ENCODE peak calls at places on chromosomes 11 and 22, in eight cellular contexts. One of them, this sample, is unnamed.

GRCh38 chr22:37080438-37080837 is 28.9 kb downstream of the KCTD17 start:
- DNase-seq in T-cell: no peak
- DNase-seq in stimulated activated CD8-positive, alpha-beta memory T cell treated with anti-CD3 and anti-CD28 coated beads, Interleukin-15, amount 100 ng/mL, for 1 hour: no peak
- DNase-seq in activated T-cell treated with anti-CD3 and anti-CD28 coated beads for 1 hour: no peak
- DNase-seq in activated CD4-positive, CD25-positive, alpha-beta regulatory T cell treated with anti-CD3 and anti-CD28 coated beads, Interleukin-2, amount 50 U/mL, for 16 hours: no peak
- DNase-seq in Calu3: no peak
- DNase-seq in nucleus accumbens: no peak
- DNase-seq in mesothelial cell of epicardium: no peak
- DNase-seq in this sample: no peak

GRCh38 chr11:79312591-79313267 is 128.1 kb downstream of the TENM4 start:
- DNase-seq in T-cell: no peak
- DNase-seq in stimulated activated CD8-positive, alpha-beta memory T cell treated with anti-CD3 and anti-CD28 coated beads, Interleukin-15, amount 100 ng/mL, for 1 hour: no peak
- DNase-seq in activated T-cell treated with anti-CD3 and anti-CD28 coated beads for 1 hour: no peak
- DNase-seq in activated CD4-positive, CD25-positive, alpha-beta regulatory T cell treated with anti-CD3 and anti-CD28 coated beads, Interleukin-2, amount 50 U/mL, for 16 hours: no peak
- DNase-seq in Calu3: no peak
- DNase-seq in nucleus accumbens: no peak
- DNase-seq in mesothelial cell of epicardium: no peak
- DNase-seq in this sample: no peak

GRCh38 chr11:66326261-66327111 is 9.6 kb upstream of the CD248 start:
- DNase-seq in T-cell: peak
- DNase-seq in stimulated activated CD8-positive, alpha-beta memory T cell treated with anti-CD3 and anti-CD28 coated beads, Interleukin-15, amount 100 ng/mL, for 1 hour: no peak
- DNase-seq in activated T-cell treated with anti-CD3 and anti-CD28 coated beads for 1 hour: no peak
- DNase-seq in activated CD4-positive, CD25-positive, alpha-beta regulatory T cell treated with anti-CD3 and anti-CD28 coated beads, Interleukin-2, amount 50 U/mL, for 16 hours: no peak
- DNase-seq in Calu3: no peak
- DNase-seq in nucleus accumbens: no peak
- DNase-seq in mesothelial cell of epicardium: no peak
- DNase-seq in this sample: no peak

GRCh38 chr22:42655693-42656092 is 6.5 kb upstream of the CYB5R3 start:
- DNase-seq in T-cell: no peak
- DNase-seq in stimulated activated CD8-positive, alpha-beta memory T cell treated with anti-CD3 and anti-CD28 coated beads, Interleukin-15, amount 100 ng/mL, for 1 hour: no peak
- DNase-seq in activated T-cell treated with anti-CD3 and anti-CD28 coated beads for 1 hour: no peak
- DNase-seq in activated CD4-positive, CD25-positive, alpha-beta regulatory T cell treated with anti-CD3 and anti-CD28 coated beads, Interleukin-2, amount 50 U/mL, for 16 hours: no peak
- DNase-seq in Calu3: no peak
- DNase-seq in nucleus accumbens: no peak
- DNase-seq in mesothelial cell of epicardium: no peak
- DNase-seq in this sample: no peak

GRCh38 chr11:28107726-28108618 is at the start of the genes KIF18A and METTL15:
- DNase-seq in T-cell: peak
- DNase-seq in stimulated activated CD8-positive, alpha-beta memory T cell treated with anti-CD3 and anti-CD28 coated beads, Interleukin-15, amount 100 ng/mL, for 1 hour: peak
- DNase-seq in activated T-cell treated with anti-CD3 and anti-CD28 coated beads for 1 hour: peak
- DNase-seq in activated CD4-positive, CD25-positive, alpha-beta regulatory T cell treated with anti-CD3 and anti-CD28 coated beads, Interleukin-2, amount 50 U/mL, for 16 hours: peak
- DNase-seq in Calu3: peak
- DNase-seq in nucleus accumbens: peak
- DNase-seq in mesothelial cell of epicardium: peak
- DNase-seq in this sample: peak

GRCh38 chr11:18106688-18107087 is 806 bp upstream of the SAAL1 start:
- DNase-seq in T-cell: no peak
- DNase-seq in stimulated activated CD8-positive, alpha-beta memory T cell treated with anti-CD3 and anti-CD28 coated beads, Interleukin-15, amount 100 ng/mL, for 1 hour: no peak
- DNase-seq in activated T-cell treated with anti-CD3 and anti-CD28 coated beads for 1 hour: no peak
- DNase-seq in activated CD4-positive, CD25-positive, alpha-beta regulatory T cell treated with anti-CD3 and anti-CD28 coated beads, Interleukin-2, amount 50 U/mL, for 16 hours: no peak
- DNase-seq in Calu3: no peak
- DNase-seq in nucleus accumbens: no peak
- DNase-seq in mesothelial cell of epicardium: no peak
- DNase-seq in this sample: no peak

GRCh38 chr11:61065955-61066638 is 36.2 kb upstream of the CD5 start:
- DNase-seq in T-cell: no peak
- DNase-seq in stimulated activated CD8-positive, alpha-beta memory T cell treated with anti-CD3 and anti-CD28 coated beads, Interleukin-15, amount 100 ng/mL, for 1 hour: no peak
- DNase-seq in activated T-cell treated with anti-CD3 and anti-CD28 coated beads for 1 hour: no peak
- DNase-seq in activated CD4-positive, CD25-positive, alpha-beta regulatory T cell treated with anti-CD3 and anti-CD28 coated beads, Interleukin-2, amount 50 U/mL, for 16 hours: no peak
- DNase-seq in Calu3: no peak
- DNase-seq in nucleus accumbens: no peak
- DNase-seq in mesothelial cell of epicardium: no peak
- DNase-seq in this sample: no peak

GRCh38 chr11:122709042-122709760 is 53.7 kb downstream of the UBASH3B start:
- DNase-seq in T-cell: no peak
- DNase-seq in stimulated activated CD8-positive, alpha-beta memory T cell treated with anti-CD3 and anti-CD28 coated beads, Interleukin-15, amount 100 ng/mL, for 1 hour: no peak
- DNase-seq in activated T-cell treated with anti-CD3 and anti-CD28 coated beads for 1 hour: no peak
- DNase-seq in activated CD4-positive, CD25-positive, alpha-beta regulatory T cell treated with anti-CD3 and anti-CD28 coated beads, Interleukin-2, amount 50 U/mL, for 16 hours: no peak
- DNase-seq in Calu3: peak
- DNase-seq in nucleus accumbens: no peak
- DNase-seq in mesothelial cell of epicardium: no peak
- DNase-seq in this sample: no peak

GRCh38 chr11:107988397-107989158 is 20.1 kb upstream of the CUL5 start:
- DNase-seq in T-cell: no peak
- DNase-seq in stimulated activated CD8-positive, alpha-beta memory T cell treated with anti-CD3 and anti-CD28 coated beads, Interleukin-15, amount 100 ng/mL, for 1 hour: no peak
- DNase-seq in activated T-cell treated with anti-CD3 and anti-CD28 coated beads for 1 hour: no peak
- DNase-seq in activated CD4-positive, CD25-positive, alpha-beta regulatory T cell treated with anti-CD3 and anti-CD28 coated beads, Interleukin-2, amount 50 U/mL, for 16 hours: no peak
- DNase-seq in Calu3: no peak
- DNase-seq in nucleus accumbens: no peak
- DNase-seq in mesothelial cell of epicardium: no peak
- DNase-seq in this sample: no peak

GRCh38 chr11:111605681-111606080 is 3.4 kb downstream of the SIK2 start:
- DNase-seq in T-cell: no peak
- DNase-seq in stimulated activated CD8-positive, alpha-beta memory T cell treated with anti-CD3 and anti-CD28 coated beads, Interleukin-15, amount 100 ng/mL, for 1 hour: no peak
- DNase-seq in activated T-cell treated with anti-CD3 and anti-CD28 coated beads for 1 hour: no peak
- DNase-seq in activated CD4-positive, CD25-positive, alpha-beta regulatory T cell treated with anti-CD3 and anti-CD28 coated beads, Interleukin-2, amount 50 U/mL, for 16 hours: no peak
- DNase-seq in Calu3: no peak
- DNase-seq in nucleus accumbens: no peak
- DNase-seq in mesothelial cell of epicardium: no peak
- DNase-seq in this sample: no peak

GRCh38 chr11:73001615-73002014 is 140.5 kb downstream of the FCHSD2 start:
- DNase-seq in T-cell: no peak
- DNase-seq in stimulated activated CD8-positive, alpha-beta memory T cell treated with anti-CD3 and anti-CD28 coated beads, Interleukin-15, amount 100 ng/mL, for 1 hour: no peak
- DNase-seq in activated T-cell treated with anti-CD3 and anti-CD28 coated beads for 1 hour: no peak
- DNase-seq in activated CD4-positive, CD25-positive, alpha-beta regulatory T cell treated with anti-CD3 and anti-CD28 coated beads, Interleukin-2, amount 50 U/mL, for 16 hours: no peak
- DNase-seq in Calu3: peak
- DNase-seq in nucleus accumbens: no peak
- DNase-seq in mesothelial cell of epicardium: no peak
- DNase-seq in this sample: no peak

GRCh38 chr11:119175493-119176077 is 7.1 kb downstream of the NLRX1 start:
- DNase-seq in T-cell: no peak
- DNase-seq in stimulated activated CD8-positive, alpha-beta memory T cell treated with anti-CD3 and anti-CD28 coated beads, Interleukin-15, amount 100 ng/mL, for 1 hour: no peak
- DNase-seq in activated T-cell treated with anti-CD3 and anti-CD28 coated beads for 1 hour: no peak
- DNase-seq in activated CD4-positive, CD25-positive, alpha-beta regulatory T cell treated with anti-CD3 and anti-CD28 coated beads, Interleukin-2, amount 50 U/mL, for 16 hours: no peak
- DNase-seq in Calu3: no peak
- DNase-seq in nucleus accumbens: no peak
- DNase-seq in mesothelial cell of epicardium: no peak
- DNase-seq in this sample: no peak

GRCh38 chr22:22798232-22798616 is 89.4 kb upstream of the IGLL5 start:
- DNase-seq in T-cell: no peak
- DNase-seq in stimulated activated CD8-positive, alpha-beta memory T cell treated with anti-CD3 and anti-CD28 coated beads, Interleukin-15, amount 100 ng/mL, for 1 hour: no peak
- DNase-seq in activated T-cell treated with anti-CD3 and anti-CD28 coated beads for 1 hour: no peak
- DNase-seq in activated CD4-positive, CD25-positive, alpha-beta regulatory T cell treated with anti-CD3 and anti-CD28 coated beads, Interleukin-2, amount 50 U/mL, for 16 hours: no peak
- DNase-seq in Calu3: no peak
- DNase-seq in nucleus accumbens: no peak
- DNase-seq in mesothelial cell of epicardium: no peak
- DNase-seq in this sample: no peak

GRCh38 chr11:66414120-66414934 is 6.5 kb upstream of the NPAS4 start:
- DNase-seq in T-cell: no peak
- DNase-seq in stimulated activated CD8-positive, alpha-beta memory T cell treated with anti-CD3 and anti-CD28 coated beads, Interleukin-15, amount 100 ng/mL, for 1 hour: no peak
- DNase-seq in activated T-cell treated with anti-CD3 and anti-CD28 coated beads for 1 hour: no peak
- DNase-seq in activated CD4-positive, CD25-positive, alpha-beta regulatory T cell treated with anti-CD3 and anti-CD28 coated beads, Interleukin-2, amount 50 U/mL, for 16 hours: no peak
- DNase-seq in Calu3: no peak
- DNase-seq in nucleus accumbens: no peak
- DNase-seq in mesothelial cell of epicardium: no peak
- DNase-seq in this sample: no peak

GRCh38 chr22:37994049-37994448 is 9.7 kb upstream of the SOX10 start:
- DNase-seq in T-cell: peak
- DNase-seq in stimulated activated CD8-positive, alpha-beta memory T cell treated with anti-CD3 and anti-CD28 coated beads, Interleukin-15, amount 100 ng/mL, for 1 hour: no peak
- DNase-seq in activated T-cell treated with anti-CD3 and anti-CD28 coated beads for 1 hour: no peak
- DNase-seq in activated CD4-positive, CD25-positive, alpha-beta regulatory T cell treated with anti-CD3 and anti-CD28 coated beads, Interleukin-2, amount 50 U/mL, for 16 hours: no peak
- DNase-seq in Calu3: no peak
- DNase-seq in nucleus accumbens: no peak
- DNase-seq in mesothelial cell of epicardium: no peak
- DNase-seq in this sample: no peak

GRCh38 chr11:33514079-33514690 is 186.4 kb downstream of the C11orf91 start:
- DNase-seq in T-cell: no peak
- DNase-seq in stimulated activated CD8-positive, alpha-beta memory T cell treated with anti-CD3 and anti-CD28 coated beads, Interleukin-15, amount 100 ng/mL, for 1 hour: no peak
- DNase-seq in activated T-cell treated with anti-CD3 and anti-CD28 coated beads for 1 hour: no peak
- DNase-seq in activated CD4-positive, CD25-positive, alpha-beta regulatory T cell treated with anti-CD3 and anti-CD28 coated beads, Interleukin-2, amount 50 U/mL, for 16 hours: no peak
- DNase-seq in Calu3: no peak
- DNase-seq in nucleus accumbens: no peak
- DNase-seq in mesothelial cell of epicardium: no peak
- DNase-seq in this sample: no peak

GRCh38 chr11:116482716-116483115 is 290.1 kb downstream of the BUD13 start:
- DNase-seq in T-cell: no peak
- DNase-seq in stimulated activated CD8-positive, alpha-beta memory T cell treated with anti-CD3 and anti-CD28 coated beads, Interleukin-15, amount 100 ng/mL, for 1 hour: no peak
- DNase-seq in activated T-cell treated with anti-CD3 and anti-CD28 coated beads for 1 hour: no peak
- DNase-seq in activated CD4-positive, CD25-positive, alpha-beta regulatory T cell treated with anti-CD3 and anti-CD28 coated beads, Interleukin-2, amount 50 U/mL, for 16 hours: no peak
- DNase-seq in Calu3: no peak
- DNase-seq in nucleus accumbens: no peak
- DNase-seq in mesothelial cell of epicardium: no peak
- DNase-seq in this sample: no peak

This sample was measured in head of caudate nucleus.